ENCODE peak calls at places on chromosomes 13 and 19, in eight cellular contexts. One of them, this sample, is unnamed. For H3K4me1, the result is how much of the 10 kb centered on the place peaks cover.

GRCh38 chr13:19644947-19645439 is 11.5 kb downstream of the MPHOSPH8 start:
- DNase-seq in heart left ventricle: no peak
- DNase-seq in Peyer's patch: no peak
- DNase-seq in aorta: no peak
- DNase-seq in suprapubic skin: no peak
- DNase-seq in endodermal cell: no peak
- DNase-seq in H9: no peak
- DNase-seq in cardiac muscle cell: no peak
- DNase-seq in this sample: no peak

GRCh38 chr19:42178791-42179500 is 38.5 kb downstream of the DEDD2 start:
- DNase-seq in Peyer's patch: no peak
- DNase-seq in cardiac muscle cell: no peak
- DNase-seq in heart left ventricle: no peak
- DNase-seq in aorta: no peak
- DNase-seq in H9: peak
- DNase-seq in endodermal cell: peak
- DNase-seq in suprapubic skin: no peak
- DNase-seq in this sample: peak

GRCh38 chr19:30106417-30107095 is 164.5 kb downstream of the URI1 start:
- DNase-seq in cardiac muscle cell: no peak
- DNase-seq in H9: no peak
- DNase-seq in aorta: no peak
- DNase-seq in heart left ventricle: no peak
- DNase-seq in endodermal cell: no peak
- DNase-seq in suprapubic skin: no peak
- DNase-seq in Peyer's patch: no peak
- DNase-seq in this sample: no peak

GRCh38 chr19:36032251-36033104 is at the start of gene CLIP3:
- DNase-seq in heart left ventricle: peak
- DNase-seq in suprapubic skin: peak
- DNase-seq in Peyer's patch: no peak
- DNase-seq in aorta: peak
- DNase-seq in endodermal cell: peak
- DNase-seq in H9: peak
- DNase-seq in cardiac muscle cell: peak
- DNase-seq in this sample: peak

GRCh38 chr13:35086667-35087066 is 144.6 kb downstream of the NBEA start:
- DNase-seq in cardiac muscle cell: no peak
- DNase-seq in Peyer's patch: no peak
- DNase-seq in H9: no peak
- DNase-seq in aorta: no peak
- DNase-seq in heart left ventricle: no peak
- DNase-seq in suprapubic skin: no peak
- DNase-seq in endodermal cell: no peak
- DNase-seq in this sample: no peak

GRCh38 chr13:49171358-49171757 is 48.8 kb upstream of the MLNR start:
- DNase-seq in suprapubic skin: no peak
- DNase-seq in heart left ventricle: no peak
- DNase-seq in endodermal cell: no peak
- DNase-seq in cardiac muscle cell: no peak
- DNase-seq in Peyer's patch: no peak
- DNase-seq in H9: no peak
- DNase-seq in aorta: no peak
- DNase-seq in this sample: no peak

GRCh38 chr19:43504426-43505185 is at the start of gene PHLDB3:
- DNase-seq in heart left ventricle: peak
- DNase-seq in suprapubic skin: no peak
- DNase-seq in H9: peak
- DNase-seq in Peyer's patch: peak
- DNase-seq in endodermal cell: no peak
- DNase-seq in aorta: no peak
- DNase-seq in cardiac muscle cell: peak
- DNase-seq in this sample: peak

GRCh38 chr13:85137516-85137915 is 661.7 kb downstream of the SLITRK6 start:
- DNase-seq in Peyer's patch: no peak
- DNase-seq in endodermal cell: no peak
- DNase-seq in H9: no peak
- DNase-seq in aorta: no peak
- DNase-seq in suprapubic skin: no peak
- DNase-seq in cardiac muscle cell: no peak
- DNase-seq in heart left ventricle: no peak
- DNase-seq in this sample: peak

GRCh38 chr19:49301165-49301865 is 23.7 kb downstream of the SLC6A16 start:
- DNase-seq in endodermal cell: peak
- DNase-seq in suprapubic skin: peak
- DNase-seq in aorta: peak
- DNase-seq in cardiac muscle cell: peak
- DNase-seq in H9: peak
- DNase-seq in heart left ventricle: peak
- DNase-seq in Peyer's patch: peak
- DNase-seq in this sample: peak

GRCh38 chr19:56253737-56254136 is 18.8 kb upstream of the EDDM13 start:
- DNase-seq in cardiac muscle cell: peak
- DNase-seq in heart left ventricle: no peak
- DNase-seq in suprapubic skin: no peak
- DNase-seq in aorta: no peak
- DNase-seq in H9: no peak
- DNase-seq in endodermal cell: no peak
- DNase-seq in Peyer's patch: no peak
- DNase-seq in this sample: peak

GRCh38 chr13:98171806-98172569 is 5.1 kb downstream of the RNF113B start:
- DNase-seq in aorta: no peak
- DNase-seq in H9: no peak
- DNase-seq in heart left ventricle: peak
- DNase-seq in endodermal cell: peak
- DNase-seq in cardiac muscle cell: peak
- DNase-seq in suprapubic skin: peak
- DNase-seq in Peyer's patch: no peak
- DNase-seq in this sample: peak

GRCh38 chr13:62433660-62434059 is 1018.0 kb upstream of the PCDH20 start:
- DNase-seq in cardiac muscle cell: no peak
- DNase-seq in suprapubic skin: no peak
- DNase-seq in heart left ventricle: no peak
- DNase-seq in endodermal cell: no peak
- DNase-seq in H9: no peak
- DNase-seq in Peyer's patch: no peak
- DNase-seq in aorta: no peak
- DNase-seq in this sample: no peak

GRCh38 chr19:11251217-11251616 is 11.1 kb downstream of the DOCK6 start:
- DNase-seq in suprapubic skin: no peak
- DNase-seq in aorta: no peak
- DNase-seq in cardiac muscle cell: no peak
- DNase-seq in Peyer's patch: no peak
- DNase-seq in heart left ventricle: no peak
- DNase-seq in H9: no peak
- DNase-seq in endodermal cell: no peak
- DNase-seq in this sample: no peak
- H3K4me1 ChIP-seq in suprapubic skin: under half
- H3K4me1 ChIP-seq in aorta: under half
- H3K4me1 ChIP-seq in cardiac muscle cell: under half
- H3K4me1 ChIP-seq in Peyer's patch: under half
- H3K4me1 ChIP-seq in heart left ventricle: under half
- H3K4me1 ChIP-seq in H9: under half
- H3K4me1 ChIP-seq in endodermal cell: under half
- H3K4me1 ChIP-seq in this sample: under half

GRCh38 chr13:40447857-40448256 is 218.6 kb downstream of the FOXO1 start:
- DNase-seq in cardiac muscle cell: no peak
- DNase-seq in H9: no peak
- DNase-seq in suprapubic skin: no peak
- DNase-seq in endodermal cell: no peak
- DNase-seq in heart left ventricle: no peak
- DNase-seq in Peyer's patch: no peak
- DNase-seq in aorta: no peak
- DNase-seq in this sample: no peak

GRCh38 chr13:40444241-40444640 is 222.2 kb downstream of the FOXO1 start:
- DNase-seq in H9: no peak
- DNase-seq in Peyer's patch: no peak
- DNase-seq in suprapubic skin: no peak
- DNase-seq in endodermal cell: no peak
- DNase-seq in aorta: no peak
- DNase-seq in heart left ventricle: no peak
- DNase-seq in cardiac muscle cell: no peak
- DNase-seq in this sample: no peak

GRCh38 chr13:40445557-40445990 is 220.9 kb downstream of the FOXO1 start:
- DNase-seq in cardiac muscle cell: peak
- DNase-seq in aorta: peak
- DNase-seq in endodermal cell: no peak
- DNase-seq in Peyer's patch: no peak
- DNase-seq in H9: peak
- DNase-seq in heart left ventricle: peak
- DNase-seq in suprapubic skin: no peak
- DNase-seq in this sample: no peak

GRCh38 chr13:40442826-40443225 is 223.6 kb downstream of the FOXO1 start:
- DNase-seq in cardiac muscle cell: no peak
- DNase-seq in suprapubic skin: no peak
- DNase-seq in heart left ventricle: no peak
- DNase-seq in aorta: no peak
- DNase-seq in Peyer's patch: no peak
- DNase-seq in H9: no peak
- DNase-seq in endodermal cell: no peak
- DNase-seq in this sample: no peak

DNA sequence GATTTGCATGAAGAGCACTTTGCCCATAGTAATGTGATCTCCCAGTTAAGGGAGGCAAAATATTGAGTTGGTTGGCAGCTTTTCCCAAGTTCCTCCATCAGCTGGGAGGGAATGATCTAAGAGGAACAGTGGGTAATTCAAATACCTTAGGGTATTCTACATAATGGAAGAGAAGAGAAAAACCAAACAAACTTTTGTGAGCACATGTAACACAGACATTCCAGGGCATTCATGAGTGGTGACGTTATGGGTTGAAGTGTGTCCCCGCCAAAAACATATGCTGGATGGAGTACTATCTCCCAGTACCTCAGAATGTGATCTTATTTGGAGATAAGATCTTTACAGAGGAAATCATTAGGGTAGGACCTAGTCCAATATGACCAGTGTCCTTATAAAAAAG is 220.1 kb downstream of the FOXO1 start:
- DNase-seq in cardiac muscle cell: no peak
- DNase-seq in heart left ventricle: no peak
- DNase-seq in H9: no peak
- DNase-seq in suprapubic skin: no peak
- DNase-seq in aorta: no peak
- DNase-seq in Peyer's patch: no peak
- DNase-seq in endodermal cell: no peak
- DNase-seq in this sample: no peak
- H3K4me1 ChIP-seq in cardiac muscle cell: under half
- H3K4me1 ChIP-seq in heart left ventricle: under half
- H3K4me1 ChIP-seq in H9: under half
- H3K4me1 ChIP-seq in suprapubic skin: under half
- H3K4me1 ChIP-seq in aorta: under half
- H3K4me1 ChIP-seq in Peyer's patch: under half
- H3K4me1 ChIP-seq in endodermal cell: under half
- H3K4me1 ChIP-seq in this sample: under half

GRCh38 chr19:18477042-18477760 is 39.3 kb upstream of the ISYNA1 start:
- DNase-seq in cardiac muscle cell: no peak
- DNase-seq in Peyer's patch: no peak
- DNase-seq in aorta: peak
- DNase-seq in suprapubic skin: no peak
- DNase-seq in endodermal cell: no peak
- DNase-seq in H9: no peak
- DNase-seq in heart left ventricle: no peak
- DNase-seq in this sample: no peak

GRCh38 chr19:18476507-18477041 is 38.6 kb upstream of the ISYNA1 start:
- DNase-seq in heart left ventricle: no peak
- DNase-seq in cardiac muscle cell: no peak
- DNase-seq in aorta: no peak
- DNase-seq in suprapubic skin: no peak
- DNase-seq in endodermal cell: no peak
- DNase-seq in Peyer's patch: no peak
- DNase-seq in H9: no peak
- DNase-seq in this sample: no peak

GRCh38 chr19:18478545-18479311 is 40.8 kb upstream of the ISYNA1 start:
- DNase-seq in cardiac muscle cell: peak
- DNase-seq in suprapubic skin: peak
- DNase-seq in heart left ventricle: peak
- DNase-seq in aorta: peak
- DNase-seq in Peyer's patch: no peak
- DNase-seq in endodermal cell: no peak
- DNase-seq in H9: no peak
- DNase-seq in this sample: peak

GRCh38 chr19:18475762-18476331 is 37.9 kb upstream of the ISYNA1 start:
- DNase-seq in endodermal cell: no peak
- DNase-seq in heart left ventricle: no peak
- DNase-seq in aorta: no peak
- DNase-seq in Peyer's patch: no peak
- DNase-seq in H9: no peak
- DNase-seq in suprapubic skin: no peak
- DNase-seq in cardiac muscle cell: no peak
- DNase-seq in this sample: no peak

DNA sequence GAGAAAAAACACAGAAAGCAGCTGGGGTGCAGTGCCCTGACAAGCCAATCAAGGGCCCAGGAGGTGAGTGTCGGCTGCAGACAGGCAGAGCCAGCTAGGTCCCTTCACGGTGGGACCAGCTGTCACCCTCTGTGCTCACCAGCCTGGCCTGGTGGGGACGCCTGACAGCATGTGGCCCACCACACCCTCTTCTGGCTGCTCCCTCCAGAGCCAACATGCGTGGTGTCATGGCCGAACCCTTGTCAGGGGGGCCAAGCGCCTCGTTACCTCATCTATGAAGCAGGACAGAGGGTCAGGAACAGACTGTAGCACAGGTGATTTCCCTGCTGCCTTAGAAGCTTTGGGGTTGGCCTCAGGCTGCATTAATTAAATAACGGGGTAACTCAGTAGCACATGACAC is 40.0 kb upstream of the ISYNA1 start:
- DNase-seq in suprapubic skin: no peak
- DNase-seq in aorta: no peak
- DNase-seq in cardiac muscle cell: no peak
- DNase-seq in endodermal cell: no peak
- DNase-seq in heart left ventricle: no peak
- DNase-seq in Peyer's patch: no peak
- DNase-seq in H9: no peak
- DNase-seq in this sample: no peak
- H3K4me1 ChIP-seq in suprapubic skin: half or more
- H3K4me1 ChIP-seq in aorta: under half
- H3K4me1 ChIP-seq in cardiac muscle cell: under half
- H3K4me1 ChIP-seq in endodermal cell: under half
- H3K4me1 ChIP-seq in heart left ventricle: half or more
- H3K4me1 ChIP-seq in Peyer's patch: under half
- H3K4me1 ChIP-seq in H9: under half
- H3K4me1 ChIP-seq in this sample: under half

DNA sequence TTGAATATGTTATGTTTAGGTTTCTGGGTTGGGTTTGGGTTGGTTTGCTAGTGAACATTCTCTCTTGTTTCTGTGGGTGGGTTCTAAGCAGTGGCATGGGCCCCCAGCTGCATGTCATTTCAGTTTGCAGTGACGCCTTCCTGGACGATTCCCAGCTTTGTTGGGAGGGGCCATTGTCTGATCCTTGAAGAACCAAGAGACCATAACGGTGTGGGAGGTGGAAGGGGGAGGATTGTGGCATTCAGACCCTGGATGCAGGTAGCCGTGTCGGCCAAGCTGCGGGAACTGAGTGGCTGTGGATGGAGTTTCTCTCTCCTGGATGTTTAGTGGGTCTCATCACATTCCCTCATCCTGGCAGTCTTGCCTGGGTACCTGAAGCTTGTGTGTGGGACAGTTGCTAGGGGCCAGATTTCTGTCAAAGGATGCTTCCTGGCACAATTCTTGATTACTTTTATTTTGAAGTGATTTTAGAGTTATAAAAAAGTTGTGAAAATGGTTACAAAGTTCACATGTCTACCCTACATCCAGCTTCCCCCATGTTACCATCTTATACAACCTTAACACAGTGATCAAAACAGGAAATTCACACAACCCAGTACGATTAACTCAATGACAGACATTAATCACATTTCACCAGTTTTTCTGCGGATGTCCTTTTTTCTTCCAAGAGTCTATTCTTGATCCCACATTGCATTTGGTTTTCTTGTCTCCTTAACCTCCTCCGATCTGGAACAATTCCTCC is 123.8 kb downstream of the SIPA1L3 start:
- DNase-seq in H9: no peak
- DNase-seq in Peyer's patch: no peak
- DNase-seq in cardiac muscle cell: no peak
- DNase-seq in suprapubic skin: no peak
- DNase-seq in endodermal cell: no peak
- DNase-seq in aorta: no peak
- DNase-seq in heart left ventricle: no peak
- DNase-seq in this sample: no peak
- H3K4me1 ChIP-seq in H9: under half
- H3K4me1 ChIP-seq in Peyer's patch: under half
- H3K4me1 ChIP-seq in cardiac muscle cell: under half
- H3K4me1 ChIP-seq in suprapubic skin: under half
- H3K4me1 ChIP-seq in endodermal cell: under half
- H3K4me1 ChIP-seq in aorta: under half
- H3K4me1 ChIP-seq in heart left ventricle: under half
- H3K4me1 ChIP-seq in this sample: under half